ENCODE peak calls at places on chromosome 21, in five cellular contexts. One of them, this sample, is unnamed.

GRCh38 chr21:45293214-45293725 is 5.6 kb upstream of the POFUT2 start:
- DNase-seq in GM23248: peak; percentile 56
- DNase-seq in osteoblast: peak; percentile 79
- DNase-seq in fibroblast of mammary gland: peak; percentile 70
- DNase-seq in H54: no peak
- DNase-seq in this sample: peak; percentile 54

GRCh38 chr21:39346671-39347327 is 2.1 kb downstream of the HMGN1 start:
- DNase-seq in GM23248: no peak
- DNase-seq in osteoblast: no peak
- DNase-seq in fibroblast of mammary gland: no peak
- DNase-seq in H54: no peak
- DNase-seq in this sample: no peak

GRCh38 chr21:24938592-24938991 is 668.7 kb downstream of the MRPL39 start:
- DNase-seq in GM23248: no peak
- DNase-seq in osteoblast: no peak
- DNase-seq in fibroblast of mammary gland: no peak
- DNase-seq in H54: no peak
- DNase-seq in this sample: no peak

GRCh38 chr21:45854702-45855247 is 126.8 kb upstream of the COL6A1 start:
- DNase-seq in GM23248: no peak
- DNase-seq in osteoblast: no peak
- DNase-seq in fibroblast of mammary gland: no peak
- DNase-seq in H54: no peak
- DNase-seq in this sample: peak; percentile 27

GRCh38 chr21:17270234-17270633 is 242.6 kb upstream of the CXADR start:
- DNase-seq in GM23248: peak; percentile 78
- DNase-seq in osteoblast: peak; percentile 46
- DNase-seq in fibroblast of mammary gland: peak; percentile 72
- DNase-seq in H54: peak; percentile 21
- DNase-seq in this sample: no peak

GRCh38 chr21:28884976-28885852 is 107.5 kb downstream of the LTN1 start:
- DNase-seq in GM23248: peak; percentile 96
- DNase-seq in osteoblast: peak; percentile 94
- DNase-seq in fibroblast of mammary gland: peak; percentile 93
- DNase-seq in H54: peak; percentile 89
- DNase-seq in this sample: peak; percentile 94

GRCh38 chr21:15408089-15408488 is 321.7 kb upstream of the USP25 start:
- DNase-seq in GM23248: no peak
- DNase-seq in osteoblast: no peak
- DNase-seq in fibroblast of mammary gland: no peak
- DNase-seq in H54: no peak
- DNase-seq in this sample: no peak

GRCh38 chr21:42343963-42344510 is 6.8 kb downstream of the TFF2 start:
- DNase-seq in GM23248: no peak
- DNase-seq in osteoblast: no peak
- DNase-seq in fibroblast of mammary gland: no peak
- DNase-seq in H54: no peak
- DNase-seq in this sample: no peak

GRCh38 chr21:42039470-42039901 is 29.3 kb upstream of the ZBTB21 start:
- DNase-seq in GM23248: peak; percentile 84
- DNase-seq in osteoblast: peak; percentile 66
- DNase-seq in fibroblast of mammary gland: peak; percentile 90
- DNase-seq in H54: no peak
- DNase-seq in this sample: peak; percentile 62

GRCh38 chr21:18663663-18664062 is 260.1 kb upstream of the TMPRSS15 start:
- DNase-seq in GM23248: no peak
- DNase-seq in osteoblast: no peak
- DNase-seq in fibroblast of mammary gland: no peak
- DNase-seq in H54: no peak
- DNase-seq in this sample: no peak

GRCh38 chr21:46171585-46171984 is 12.7 kb downstream of the SPATC1L start:
- DNase-seq in GM23248: peak; percentile 20
- DNase-seq in osteoblast: peak; percentile 68
- DNase-seq in fibroblast of mammary gland: peak; percentile 65
- DNase-seq in H54: no peak
- DNase-seq in this sample: no peak

GRCh38 chr21:42161957-42162681 is 56.8 kb upstream of the ABCG1 start:
- DNase-seq in GM23248: no peak
- DNase-seq in osteoblast: no peak
- DNase-seq in fibroblast of mammary gland: peak; percentile 32
- DNase-seq in H54: no peak
- DNase-seq in this sample: no peak

GRCh38 chr21:14453339-14453738 is 70.4 kb upstream of the HSPA13 start:
- DNase-seq in GM23248: no peak
- DNase-seq in osteoblast: no peak
- DNase-seq in fibroblast of mammary gland: no peak
- DNase-seq in H54: no peak
- DNase-seq in this sample: no peak

GRCh38 chr21:25459365-25459764 is 147.9 kb downstream of the MRPL39 start:
- DNase-seq in GM23248: no peak
- DNase-seq in osteoblast: no peak
- DNase-seq in fibroblast of mammary gland: no peak
- DNase-seq in H54: no peak
- DNase-seq in this sample: no peak

GRCh38 chr21:36694593-36695282 is 4.2 kb upstream of the SIM2 start:
- DNase-seq in GM23248: no peak
- DNase-seq in osteoblast: peak; percentile 74
- DNase-seq in fibroblast of mammary gland: no peak
- DNase-seq in H54: no peak
- DNase-seq in this sample: no peak

GRCh38 chr21:33325222-33326067 is 675 bp downstream of the IFNAR1 start:
- DNase-seq in GM23248: peak; percentile 90
- DNase-seq in osteoblast: peak; percentile 80
- DNase-seq in fibroblast of mammary gland: peak; percentile 81
- DNase-seq in H54: peak; percentile 47
- DNase-seq in this sample: peak; percentile 83

GRCh38 chr21:35764077-35764476 is 296.2 kb downstream of the SETD4 start:
- DNase-seq in GM23248: no peak
- DNase-seq in osteoblast: no peak
- DNase-seq in fibroblast of mammary gland: no peak
- DNase-seq in H54: no peak
- DNase-seq in this sample: no peak

GRCh38 chr21:35811115-35811806 is 249.1 kb downstream of the SETD4 start:
- DNase-seq in GM23248: no peak
- DNase-seq in osteoblast: no peak
- DNase-seq in fibroblast of mammary gland: no peak
- DNase-seq in H54: no peak
- DNase-seq in this sample: no peak

GRCh38 chr21:34881894-34882371 is 167.2 kb downstream of the RUNX1 start:
- DNase-seq in GM23248: peak; percentile 86
- DNase-seq in osteoblast: peak; percentile 86
- DNase-seq in fibroblast of mammary gland: peak; percentile 87
- DNase-seq in H54: peak; percentile 40
- DNase-seq in this sample: peak; percentile 91

GRCh38 chr21:25881524-25882376 is 147.0 kb downstream of the GABPA start:
- DNase-seq in GM23248: peak; percentile 67
- DNase-seq in osteoblast: peak; percentile 88
- DNase-seq in fibroblast of mammary gland: peak; percentile 66
- DNase-seq in H54: peak; percentile 57
- DNase-seq in this sample: peak; percentile 66

GRCh38 chr21:45308211-45309068 is 20.7 kb upstream of the POFUT2 start:
- DNase-seq in GM23248: no peak
- DNase-seq in osteoblast: peak; percentile 96
- DNase-seq in fibroblast of mammary gland: peak; percentile 93
- DNase-seq in H54: no peak
- DNase-seq in this sample: peak; percentile 78

This sample was measured in EH.